ENCODE peak calls at places on chromosomes 1 and 21, in ten cellular contexts. One of them, this sample, is unnamed.

GRCh38 chr1:231274119-231274825 is 33.3 kb downstream of the GNPAT start:
- DNase-seq in psoas muscle: no peak
- DNase-seq in breast epithelium: no peak
- DNase-seq in endothelial cell of umbilical vein: no peak
- DNase-seq in colonic mucosa: no peak
- DNase-seq in spleen: no peak
- DNase-seq in pancreas: no peak
- DNase-seq in effector memory CD4-positive, alpha-beta T cell: no peak
- DNase-seq in transverse colon: no peak
- DNase-seq in CD8-positive, alpha-beta T cell: no peak
- DNase-seq in this sample: no peak

GRCh38 chr1:211527006-211527405 is 35.0 kb upstream of the RD3 start:
- DNase-seq in CD8-positive, alpha-beta T cell: no peak
- DNase-seq in psoas muscle: no peak
- DNase-seq in transverse colon: no peak
- DNase-seq in breast epithelium: no peak
- DNase-seq in endothelial cell of umbilical vein: no peak
- DNase-seq in colonic mucosa: no peak
- DNase-seq in effector memory CD4-positive, alpha-beta T cell: no peak
- DNase-seq in spleen: no peak
- DNase-seq in pancreas: no peak
- DNase-seq in this sample: no peak

GRCh38 chr1:41810446-41810845 is 108.3 kb downstream of the HIVEP3 start:
- DNase-seq in spleen: no peak
- DNase-seq in transverse colon: no peak
- DNase-seq in pancreas: no peak
- DNase-seq in psoas muscle: no peak
- DNase-seq in endothelial cell of umbilical vein: peak; percentile 41
- DNase-seq in colonic mucosa: peak; percentile 30
- DNase-seq in effector memory CD4-positive, alpha-beta T cell: no peak
- DNase-seq in breast epithelium: no peak
- DNase-seq in CD8-positive, alpha-beta T cell: peak; percentile 32
- DNase-seq in this sample: peak; percentile 59

GRCh38 chr1:88327391-88328267 is 356.4 kb upstream of the PKN2 start:
- DNase-seq in psoas muscle: no peak
- DNase-seq in breast epithelium: no peak
- DNase-seq in spleen: no peak
- DNase-seq in colonic mucosa: no peak
- DNase-seq in CD8-positive, alpha-beta T cell: no peak
- DNase-seq in pancreas: no peak
- DNase-seq in endothelial cell of umbilical vein: peak; percentile 98
- DNase-seq in transverse colon: no peak
- DNase-seq in effector memory CD4-positive, alpha-beta T cell: no peak
- DNase-seq in this sample: no peak

GRCh38 chr1:10196991-10197390 is 13.4 kb upstream of the KIF1B start:
- DNase-seq in psoas muscle: no peak
- DNase-seq in breast epithelium: no peak
- DNase-seq in transverse colon: no peak
- DNase-seq in spleen: no peak
- DNase-seq in pancreas: no peak
- DNase-seq in effector memory CD4-positive, alpha-beta T cell: no peak
- DNase-seq in CD8-positive, alpha-beta T cell: no peak
- DNase-seq in endothelial cell of umbilical vein: no peak
- DNase-seq in colonic mucosa: no peak
- DNase-seq in this sample: no peak

GRCh38 chr1:232697191-232697590 is 67.3 kb upstream of the SIPA1L2 start:
- DNase-seq in transverse colon: peak; percentile 60
- DNase-seq in endothelial cell of umbilical vein: no peak
- DNase-seq in effector memory CD4-positive, alpha-beta T cell: no peak
- DNase-seq in colonic mucosa: peak; percentile 77
- DNase-seq in psoas muscle: no peak
- DNase-seq in pancreas: no peak
- DNase-seq in spleen: no peak
- DNase-seq in CD8-positive, alpha-beta T cell: no peak
- DNase-seq in breast epithelium: no peak
- DNase-seq in this sample: no peak

GRCh38 chr1:152392909-152393308 is 21.2 kb downstream of the CRNN start:
- DNase-seq in breast epithelium: no peak
- DNase-seq in transverse colon: no peak
- DNase-seq in spleen: no peak
- DNase-seq in psoas muscle: no peak
- DNase-seq in CD8-positive, alpha-beta T cell: no peak
- DNase-seq in pancreas: no peak
- DNase-seq in colonic mucosa: no peak
- DNase-seq in effector memory CD4-positive, alpha-beta T cell: peak; percentile 4
- DNase-seq in endothelial cell of umbilical vein: no peak
- DNase-seq in this sample: no peak

GRCh38 chr1:101128211-101128727 is 102.7 kb upstream of the DPH5 start:
- DNase-seq in CD8-positive, alpha-beta T cell: peak; percentile 46
- DNase-seq in psoas muscle: no peak
- DNase-seq in endothelial cell of umbilical vein: peak; percentile 67
- DNase-seq in breast epithelium: no peak
- DNase-seq in colonic mucosa: no peak
- DNase-seq in spleen: no peak
- DNase-seq in effector memory CD4-positive, alpha-beta T cell: no peak
- DNase-seq in transverse colon: no peak
- DNase-seq in pancreas: no peak
- DNase-seq in this sample: no peak

GRCh38 chr1:169882039-169882511 is 11.6 kb downstream of the SCYL3 start:
- DNase-seq in spleen: peak; percentile 69
- DNase-seq in psoas muscle: peak; percentile 46
- DNase-seq in effector memory CD4-positive, alpha-beta T cell: no peak
- DNase-seq in colonic mucosa: no peak
- DNase-seq in CD8-positive, alpha-beta T cell: no peak
- DNase-seq in breast epithelium: no peak
- DNase-seq in endothelial cell of umbilical vein: no peak
- DNase-seq in pancreas: no peak
- DNase-seq in transverse colon: no peak
- DNase-seq in this sample: no peak

GRCh38 chr21:38258803-38259485 is 2.2 kb downstream of the KCNJ15 start:
- DNase-seq in breast epithelium: no peak
- DNase-seq in pancreas: no peak
- DNase-seq in endothelial cell of umbilical vein: no peak
- DNase-seq in CD8-positive, alpha-beta T cell: no peak
- DNase-seq in colonic mucosa: no peak
- DNase-seq in transverse colon: no peak
- DNase-seq in spleen: no peak
- DNase-seq in psoas muscle: no peak
- DNase-seq in effector memory CD4-positive, alpha-beta T cell: no peak
- DNase-seq in this sample: no peak

GRCh38 chr21:34116569-34116968 is 43.2 kb downstream of the MRPS6 start:
- DNase-seq in psoas muscle: no peak
- DNase-seq in transverse colon: peak; percentile 36
- DNase-seq in endothelial cell of umbilical vein: no peak
- DNase-seq in pancreas: no peak
- DNase-seq in CD8-positive, alpha-beta T cell: no peak
- DNase-seq in breast epithelium: no peak
- DNase-seq in effector memory CD4-positive, alpha-beta T cell: no peak
- DNase-seq in spleen: no peak
- DNase-seq in colonic mucosa: peak; percentile 55
- DNase-seq in this sample: no peak

GRCh38 chr1:197683895-197684553 is 91.3 kb downstream of the DENND1B start:
- DNase-seq in CD8-positive, alpha-beta T cell: no peak
- DNase-seq in pancreas: no peak
- DNase-seq in effector memory CD4-positive, alpha-beta T cell: no peak
- DNase-seq in psoas muscle: no peak
- DNase-seq in endothelial cell of umbilical vein: no peak
- DNase-seq in spleen: no peak
- DNase-seq in colonic mucosa: no peak
- DNase-seq in breast epithelium: no peak
- DNase-seq in transverse colon: no peak
- DNase-seq in this sample: no peak

GRCh38 chr1:68454534-68454933 is 4.8 kb upstream of the RPE65 start:
- DNase-seq in pancreas: no peak
- DNase-seq in CD8-positive, alpha-beta T cell: no peak
- DNase-seq in spleen: no peak
- DNase-seq in psoas muscle: no peak
- DNase-seq in breast epithelium: no peak
- DNase-seq in endothelial cell of umbilical vein: no peak
- DNase-seq in transverse colon: no peak
- DNase-seq in effector memory CD4-positive, alpha-beta T cell: no peak
- DNase-seq in colonic mucosa: no peak
- DNase-seq in this sample: no peak

GRCh38 chr1:154971341-154971998 is 923 bp upstream of the SHC1 start:
- DNase-seq in transverse colon: peak; percentile 50
- DNase-seq in endothelial cell of umbilical vein: no peak
- DNase-seq in effector memory CD4-positive, alpha-beta T cell: no peak
- DNase-seq in CD8-positive, alpha-beta T cell: no peak
- DNase-seq in pancreas: no peak
- DNase-seq in spleen: peak; percentile 51
- DNase-seq in breast epithelium: no peak
- DNase-seq in colonic mucosa: peak; percentile 39
- DNase-seq in psoas muscle: peak; percentile 74
- DNase-seq in this sample: no peak

GRCh38 chr1:178682429-178682828 is 42.6 kb upstream of the RALGPS2 start:
- DNase-seq in CD8-positive, alpha-beta T cell: no peak
- DNase-seq in psoas muscle: no peak
- DNase-seq in endothelial cell of umbilical vein: peak; percentile 80
- DNase-seq in spleen: no peak
- DNase-seq in transverse colon: no peak
- DNase-seq in colonic mucosa: no peak
- DNase-seq in pancreas: no peak
- DNase-seq in effector memory CD4-positive, alpha-beta T cell: no peak
- DNase-seq in breast epithelium: no peak
- DNase-seq in this sample: no peak
- H3K4me1 ChIP-seq in CD8-positive, alpha-beta T cell: no peaks in the 10 kb centered on the region
- H3K4me1 ChIP-seq in psoas muscle: no peaks in the 10 kb centered on the region
- H3K4me1 ChIP-seq in endothelial cell of umbilical vein: peaks cover 43% of the 10 kb centered on the region
- H3K4me1 ChIP-seq in spleen: peaks cover 3% of the 10 kb centered on the region
- H3K4me1 ChIP-seq in transverse colon: no peaks in the 10 kb centered on the region
- H3K4me1 ChIP-seq in colonic mucosa: no peaks in the 10 kb centered on the region
- H3K4me1 ChIP-seq in pancreas: no peaks in the 10 kb centered on the region
- H3K4me1 ChIP-seq in effector memory CD4-positive, alpha-beta T cell: no peaks in the 10 kb centered on the region
- H3K4me1 ChIP-seq in breast epithelium: no peaks in the 10 kb centered on the region
- H3K4me1 ChIP-seq in this sample: no peaks in the 10 kb centered on the region

GRCh38 chr1:201637282-201638076 is 98.6 kb downstream of the NAV1 start:
- DNase-seq in psoas muscle: no peak
- DNase-seq in CD8-positive, alpha-beta T cell: no peak
- DNase-seq in colonic mucosa: no peak
- DNase-seq in breast epithelium: no peak
- DNase-seq in transverse colon: no peak
- DNase-seq in endothelial cell of umbilical vein: no peak
- DNase-seq in effector memory CD4-positive, alpha-beta T cell: no peak
- DNase-seq in spleen: no peak
- DNase-seq in pancreas: no peak
- DNase-seq in this sample: no peak

GRCh38 chr1:201633811-201634210 is 94.9 kb downstream of the NAV1 start:
- DNase-seq in endothelial cell of umbilical vein: no peak
- DNase-seq in transverse colon: no peak
- DNase-seq in pancreas: no peak
- DNase-seq in CD8-positive, alpha-beta T cell: no peak
- DNase-seq in psoas muscle: no peak
- DNase-seq in spleen: no peak
- DNase-seq in effector memory CD4-positive, alpha-beta T cell: no peak
- DNase-seq in colonic mucosa: no peak
- DNase-seq in breast epithelium: no peak
- DNase-seq in this sample: no peak

GRCh38 chr1:201634261-201634660 is 95.3 kb downstream of the NAV1 start:
- DNase-seq in CD8-positive, alpha-beta T cell: no peak
- DNase-seq in pancreas: no peak
- DNase-seq in psoas muscle: no peak
- DNase-seq in effector memory CD4-positive, alpha-beta T cell: no peak
- DNase-seq in transverse colon: no peak
- DNase-seq in colonic mucosa: no peak
- DNase-seq in spleen: no peak
- DNase-seq in breast epithelium: no peak
- DNase-seq in endothelial cell of umbilical vein: peak; percentile 56
- DNase-seq in this sample: no peak

GRCh38 chr1:201636581-201636980 is 97.7 kb downstream of the NAV1 start:
- DNase-seq in endothelial cell of umbilical vein: peak; percentile 88
- DNase-seq in pancreas: no peak
- DNase-seq in CD8-positive, alpha-beta T cell: no peak
- DNase-seq in spleen: no peak
- DNase-seq in effector memory CD4-positive, alpha-beta T cell: no peak
- DNase-seq in breast epithelium: no peak
- DNase-seq in transverse colon: no peak
- DNase-seq in colonic mucosa: no peak
- DNase-seq in psoas muscle: no peak
- DNase-seq in this sample: no peak

GRCh38 chr1:201636065-201636464 is 97.1 kb downstream of the NAV1 start:
- DNase-seq in spleen: no peak
- DNase-seq in pancreas: no peak
- DNase-seq in endothelial cell of umbilical vein: peak; percentile 41
- DNase-seq in effector memory CD4-positive, alpha-beta T cell: no peak
- DNase-seq in breast epithelium: no peak
- DNase-seq in CD8-positive, alpha-beta T cell: no peak
- DNase-seq in psoas muscle: no peak
- DNase-seq in colonic mucosa: no peak
- DNase-seq in transverse colon: no peak
- DNase-seq in this sample: no peak
- H3K4me3 ChIP-seq in spleen: no peak overlapping the region
- H3K4me3 ChIP-seq in pancreas: no peak overlapping the region
- H3K4me3 ChIP-seq in endothelial cell of umbilical vein: peak overlapping the region; percentile 20
- H3K4me3 ChIP-seq in effector memory CD4-positive, alpha-beta T cell: no peak overlapping the region
- H3K4me3 ChIP-seq in breast epithelium: no peak overlapping the region
- H3K4me3 ChIP-seq in CD8-positive, alpha-beta T cell: no peak overlapping the region
- H3K4me3 ChIP-seq in psoas muscle: no peak overlapping the region
- H3K4me3 ChIP-seq in colonic mucosa: no peak overlapping the region
- H3K4me3 ChIP-seq in transverse colon: no peak overlapping the region
- H3K4me3 ChIP-seq in this sample: no peak overlapping the region

DNA sequence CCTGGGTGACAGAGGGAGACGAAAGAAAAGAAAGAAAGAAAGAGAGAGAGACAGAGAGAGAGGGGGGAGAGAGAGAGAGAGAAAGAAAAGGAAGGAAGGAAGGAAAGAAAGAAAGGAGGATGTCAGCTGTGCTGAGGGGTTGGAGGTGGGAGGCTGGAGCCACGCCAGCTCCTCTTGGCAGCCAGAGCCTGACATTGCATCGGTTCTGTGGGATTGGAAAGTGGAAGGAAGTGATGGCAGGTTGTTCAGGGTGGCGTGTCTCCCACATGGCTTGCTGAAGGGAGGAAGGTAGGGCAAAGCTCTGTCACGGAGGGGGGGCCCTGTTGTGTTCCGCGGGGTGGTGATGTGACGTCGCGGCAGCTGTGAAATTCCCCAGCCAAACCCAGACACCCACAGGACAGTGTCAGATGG is 30.7 kb downstream of the EIF2D start:
- DNase-seq in psoas muscle: no peak
- DNase-seq in effector memory CD4-positive, alpha-beta T cell: peak; percentile 79
- DNase-seq in CD8-positive, alpha-beta T cell: peak; percentile 83
- DNase-seq in pancreas: no peak
- DNase-seq in transverse colon: peak; percentile 54
- DNase-seq in spleen: peak; percentile 86
- DNase-seq in breast epithelium: no peak
- DNase-seq in endothelial cell of umbilical vein: no peak
- DNase-seq in colonic mucosa: no peak
- DNase-seq in this sample: no peak
- H3K4me1 ChIP-seq in psoas muscle: peaks cover 22% of the 10 kb centered on the region
- H3K4me1 ChIP-seq in effector memory CD4-positive, alpha-beta T cell: peaks cover 70% of the 10 kb centered on the region
- H3K4me1 ChIP-seq in CD8-positive, alpha-beta T cell: peaks cover 75% of the 10 kb centered on the region
- H3K4me1 ChIP-seq in pancreas: no peaks in the 10 kb centered on the region
- H3K4me1 ChIP-seq in transverse colon: no peaks in the 10 kb centered on the region
- H3K4me1 ChIP-seq in spleen: peaks cover 99% of the 10 kb centered on the region
- H3K4me1 ChIP-seq in breast epithelium: no peaks in the 10 kb centered on the region
- H3K4me1 ChIP-seq in endothelial cell of umbilical vein: peaks cover 5% of the 10 kb centered on the region
- H3K4me1 ChIP-seq in colonic mucosa: peaks cover 4% of the 10 kb centered on the region
- H3K4me1 ChIP-seq in this sample: no peaks in the 10 kb centered on the region

DNA sequence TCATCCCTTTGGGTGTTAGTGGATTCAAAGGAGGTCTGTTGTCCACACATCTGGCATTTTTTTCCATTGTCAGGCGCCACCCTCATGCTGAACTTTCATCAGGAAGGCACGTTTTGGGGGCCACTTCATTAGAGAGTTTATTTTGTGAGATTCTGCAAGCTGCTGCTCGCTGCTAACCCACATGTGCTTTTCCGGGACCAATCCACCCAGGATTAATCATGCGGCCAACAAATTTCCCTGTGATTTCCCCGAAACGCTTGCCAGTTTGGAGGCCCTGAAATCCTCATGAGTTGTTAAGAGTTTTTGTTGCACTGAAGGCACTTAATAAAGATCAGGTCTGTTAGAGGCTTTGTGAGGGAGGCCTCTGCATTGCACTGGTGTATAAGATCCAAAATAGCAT is 2.4 kb downstream of the PDPN start:
- DNase-seq in breast epithelium: no peak
- DNase-seq in spleen: no peak
- DNase-seq in CD8-positive, alpha-beta T cell: no peak
- DNase-seq in pancreas: no peak
- DNase-seq in transverse colon: no peak
- DNase-seq in endothelial cell of umbilical vein: no peak
- DNase-seq in colonic mucosa: no peak
- DNase-seq in effector memory CD4-positive, alpha-beta T cell: no peak
- DNase-seq in psoas muscle: no peak
- DNase-seq in this sample: no peak
- H3K4me3 ChIP-seq in breast epithelium: peak overlapping the region; percentile 80
- H3K4me3 ChIP-seq in spleen: no peak overlapping the region
- H3K4me3 ChIP-seq in CD8-positive, alpha-beta T cell: no peak overlapping the region
- H3K4me3 ChIP-seq in pancreas: no peak overlapping the region
- H3K4me3 ChIP-seq in transverse colon: no peak overlapping the region
- H3K4me3 ChIP-seq in endothelial cell of umbilical vein: no peak overlapping the region
- H3K4me3 ChIP-seq in colonic mucosa: no peak overlapping the region
- H3K4me3 ChIP-seq in effector memory CD4-positive, alpha-beta T cell: no peak overlapping the region
- H3K4me3 ChIP-seq in psoas muscle: no peak overlapping the region
- H3K4me3 ChIP-seq in this sample: peak overlapping the region; percentile 12